ENCODE peak calls at places on chromosomes 2 and 18, in seven cellular contexts. N, G, Q, X, A, V and O are unnamed samples.

GRCh38 chr2:239104800-239105199 is 256.9 kb downstream of the TWIST2 start:
- DNase-seq in N (no peak), G (no peak), Q (no peak), X (no peak), A (no peak), V (no peak), O (no peak)

GRCh38 chr2:20381457-20381856 is 30.8 kb upstream of the PUM2 start:
- DNase-seq in N (peak; percentile 57), G (peak; percentile 70), Q (no peak), X (peak; percentile 49), A (peak; percentile 74), V (no peak), O (peak; percentile 12)

GRCh38 chr2:223674998-223675609 is 72.9 kb upstream of the SCG2 start:
- DNase-seq in N (peak; percentile 22), G (peak; percentile 48), Q (no peak), X (peak; percentile 41), A (no peak), V (no peak), O (peak; percentile 61)

GRCh38 chr2:117470311-117471095 is 344.0 kb upstream of the DDX18 start:
- DNase-seq in N (no peak), G (peak; percentile 73), Q (no peak), X (peak; percentile 32), A (no peak), V (no peak), O (peak; percentile 43)

GRCh38 chr2:189613077-189613636 is 32.6 kb upstream of the SLC40A1 start:
- DNase-seq in N (peak; percentile 78), G (peak; percentile 73), Q (no peak), X (peak; percentile 33), A (no peak), V (no peak), O (no peak)

GRCh38 chr2:200382883-200383282 is 76.4 kb downstream of the SPATS2L start:
- DNase-seq in N (no peak), G (no peak), Q (no peak), X (no peak), A (no peak), V (no peak), O (no peak)

GRCh38 chr2:83234291-83234690 is 1224.8 kb downstream of the SUCLG1 start:
- DNase-seq in N (no peak), G (no peak), Q (no peak), X (no peak), A (no peak), V (no peak), O (no peak)

GRCh38 chr2:37026050-37026449 is 58.1 kb downstream of the HEATR5B start:
- DNase-seq in N (no peak), G (no peak), Q (no peak), X (peak; percentile 11), A (no peak), V (no peak), O (peak; percentile 25)

GRCh38 chr2:44769349-44770005 is 172.0 kb upstream of the SIX3 start:
- DNase-seq in N (no peak), G (no peak), Q (no peak), X (no peak), A (no peak), V (no peak), O (no peak)

GRCh38 chr2:207162319-207162718 is 3.4 kb downstream of the KLF7 start:
- DNase-seq in N (peak; percentile 25), G (no peak), Q (no peak), X (peak; percentile 81), A (no peak), V (no peak), O (no peak)

GRCh38 chr2:104890092-104890393 is 36.1 kb downstream of the POU3F3 start:
- DNase-seq in N (no peak), G (no peak), Q (no peak), X (no peak), A (no peak), V (no peak), O (no peak)

GRCh38 chr2:143852748-143853147 is 667.2 kb downstream of the ZEB2 start:
- DNase-seq in N (no peak), G (no peak), Q (peak; percentile 43), X (no peak), A (no peak), V (no peak), O (no peak)

GRCh38 chr18:47746615-47747014 is 183.8 kb downstream of the SMAD2 start:
- DNase-seq in N (no peak), G (no peak), Q (no peak), X (no peak), A (no peak), V (no peak), O (no peak)

GRCh38 chr2:55592130-55592529 is 25.3 kb downstream of the PPP4R3B start:
- DNase-seq in N (no peak), G (no peak), Q (no peak), X (no peak), A (no peak), V (no peak), O (no peak)

GRCh38 chr18:61893971-61894750 is 1.4 kb upstream of the RNF152 start:
- DNase-seq in N (peak; percentile 90), G (peak; percentile 85), Q (peak; percentile 85), X (peak; percentile 83), A (peak; percentile 86), V (peak; percentile 65), O (peak; percentile 62)

GRCh38 chr2:219542931-219543595 is 546 bp downstream of the CHPF start:
- DNase-seq in N (peak; percentile 71), G (peak; percentile 41), Q (peak; percentile 69), X (peak; percentile 73), A (no peak), V (no peak), O (peak; percentile 50)

GRCh38 chr2:176162911-176163654 is 6.0 kb downstream of the HOXD3 start:
- DNase-seq in N (no peak), G (no peak), Q (no peak), X (no peak), A (no peak), V (no peak), O (no peak)

GRCh38 chr18:48445540-48445939 is 36.4 kb upstream of the ZBTB7C start:
- DNase-seq in N (peak; percentile 87), G (peak; percentile 88), Q (peak; percentile 72), X (peak; percentile 89), A (peak; percentile 77), V (peak; percentile 63), O (peak; percentile 74)

GRCh38 chr2:240795916-240796510 is 24.0 kb downstream of the KIF1A start:
- DNase-seq in N (no peak), G (no peak), Q (peak; percentile 28), X (no peak), A (peak; percentile 58), V (peak; percentile 13), O (no peak)

GRCh38 chr2:128467321-128467901 is 148.7 kb upstream of the HS6ST1 start:
- DNase-seq in N (no peak), G (peak; percentile 4), Q (no peak), X (peak; percentile 50), A (no peak), V (no peak), O (no peak)
- H3K9me3 ChIP-seq in N (peaks cover 42% of the 10 kb centered on the region), G (no peaks in the 10 kb centered on the region), Q (peaks cover 13% of the 10 kb centered on the region), X (no peaks in the 10 kb centered on the region), A (peaks cover 7% of the 10 kb centered on the region), V (peaks cover 12% of the 10 kb centered on the region), O (peaks cover 9% of the 10 kb centered on the region)

GRCh38 chr2:157106950-157107349 is 150.6 kb upstream of the GALNT5 start:
- DNase-seq in N (no peak), G (no peak), Q (no peak), X (no peak), A (no peak), V (no peak), O (no peak)

GRCh38 chr2:157107877-157108276 is 149.6 kb upstream of the GALNT5 start:
- DNase-seq in N (no peak), G (no peak), Q (no peak), X (no peak), A (no peak), V (no peak), O (peak; percentile 43)

GRCh38 chr2:157105372-157105771 is 152.1 kb upstream of the GALNT5 start:
- DNase-seq in N (no peak), G (no peak), Q (no peak), X (no peak), A (no peak), V (no peak), O (no peak)

DNA sequence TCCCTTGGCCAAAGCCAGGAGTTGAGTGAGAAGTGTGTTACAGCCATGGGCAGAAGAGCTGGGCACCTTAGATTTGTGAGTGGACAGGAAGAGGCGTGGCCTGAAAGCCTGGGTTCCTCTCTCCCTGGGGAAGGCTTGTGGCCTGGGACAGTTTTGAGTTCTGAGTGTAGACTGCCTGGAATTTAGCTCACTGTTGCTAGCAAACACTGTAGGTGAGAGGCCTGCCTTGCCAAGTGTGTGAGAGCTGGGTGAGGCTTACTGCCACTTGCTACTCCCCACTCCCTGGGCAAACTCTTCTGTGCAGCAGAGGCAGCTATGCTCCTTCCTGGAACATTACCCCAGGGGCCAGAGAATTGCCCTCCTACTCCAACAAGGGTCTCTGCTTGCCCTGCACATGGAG is 150.0 kb upstream of the GALNT5 start:
- DNase-seq in N (no peak), G (no peak), Q (no peak), X (no peak), A (no peak), V (no peak), O (peak; percentile 4)
- H3K9me3 ChIP-seq in N (peaks cover 34% of the 10 kb centered on the region), G (no peaks in the 10 kb centered on the region), Q (no peaks in the 10 kb centered on the region), X (no peaks in the 10 kb centered on the region), A (peaks cover 4% of the 10 kb centered on the region), V (no peaks in the 10 kb centered on the region), O (no peaks in the 10 kb centered on the region)

GRCh38 chr2:3100386-3100785 is 277.2 kb downstream of the EIPR1 start:
- DNase-seq in N (no peak), G (no peak), Q (no peak), X (no peak), A (no peak), V (no peak), O (no peak)
- H3K9me3 ChIP-seq in N (no peaks in the 10 kb centered on the region), G (no peaks in the 10 kb centered on the region), Q (no peaks in the 10 kb centered on the region), X (no peaks in the 10 kb centered on the region), A (no peaks in the 10 kb centered on the region), V (no peaks in the 10 kb centered on the region), O (no peaks in the 10 kb centered on the region)

DNA sequence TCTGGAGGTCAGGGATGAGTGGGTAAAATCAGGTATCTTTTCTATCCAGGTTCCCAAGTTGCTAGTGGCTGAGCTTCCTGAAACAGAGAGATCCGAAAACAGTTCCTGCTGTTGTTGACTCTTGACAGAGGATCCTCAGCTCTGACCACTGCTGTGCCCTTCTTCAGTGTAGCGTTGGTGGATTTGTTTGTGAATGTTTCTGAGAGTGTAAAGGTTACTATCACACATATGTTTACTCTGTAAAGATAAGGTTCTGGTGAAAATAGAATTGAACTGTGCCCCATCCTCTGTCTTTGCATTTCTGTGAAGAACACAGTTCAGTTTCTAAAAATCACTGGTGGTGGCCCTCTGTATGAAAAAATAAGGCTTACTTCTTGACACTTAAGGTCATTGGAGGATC is 119.8 kb downstream of the LDLRAD4 start:
- DNase-seq in N (no peak), G (no peak), Q (no peak), X (no peak), A (no peak), V (no peak), O (no peak)
- H3K9me3 ChIP-seq in N (peaks cover 7% of the 10 kb centered on the region), G (no peaks in the 10 kb centered on the region), Q (peaks cover 5% of the 10 kb centered on the region), X (no peaks in the 10 kb centered on the region), A (peaks cover 4% of the 10 kb centered on the region), V (no peaks in the 10 kb centered on the region), O (peaks cover 6% of the 10 kb centered on the region)

DNA sequence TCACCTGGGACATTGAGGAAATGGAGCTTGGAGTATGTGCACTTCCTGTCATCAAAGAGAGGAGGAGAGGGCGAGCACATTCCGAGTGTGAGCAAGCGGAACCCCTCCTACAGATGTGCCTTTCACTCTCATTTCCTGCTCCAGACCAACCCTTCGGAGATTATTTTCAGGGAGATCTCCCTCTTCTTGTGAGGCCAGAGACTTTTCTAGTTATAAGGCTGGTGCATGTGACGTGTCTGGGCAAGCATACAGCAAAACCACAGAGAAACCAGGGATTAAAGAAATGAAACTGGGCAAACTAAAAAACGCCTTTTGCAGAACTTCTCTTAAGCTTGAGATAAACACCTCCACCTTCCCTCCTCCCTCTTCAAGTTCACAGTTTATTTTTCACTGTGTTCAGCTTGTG is 409.2 kb upstream of the TCF4 start:
- DNase-seq in N (peak; percentile 23), G (no peak), Q (no peak), X (peak; percentile 15), A (no peak), V (no peak), O (no peak)
- H3K9me3 ChIP-seq in N (no peaks in the 10 kb centered on the region), G (no peaks in the 10 kb centered on the region), Q (no peaks in the 10 kb centered on the region), X (no peaks in the 10 kb centered on the region), A (no peaks in the 10 kb centered on the region), V (no peaks in the 10 kb centered on the region), O (no peaks in the 10 kb centered on the region)